ENCODE peak calls at places on chromosomes 11 and 22, in six cellular contexts. B is Peyer's patch; G is Calu3; W is GM20000; L is HL-60; P is CD4-positive, alpha-beta T cell. M is an unnamed sample.

GRCh38 chr11:4936745-4937144 is 10.7 kb downstream of the OR51A4 start:
- DNase-seq in L (no peak), B (no peak), P (no peak), W (no peak), G (no peak), M (no peak)

GRCh38 chr11:31240340-31240904 is 129.1 kb downstream of the DCDC1 start:
- DNase-seq in W (no peak), B (no peak), L (peak; percentile 32), P (no peak), G (peak; percentile 37), M (no peak)

GRCh38 chr22:47328550-47329243 is 566.2 kb downstream of the TBC1D22A start:
- DNase-seq in P (no peak), W (no peak), B (no peak), G (peak; percentile 82), L (no peak), M (no peak)

GRCh38 chr11:86696004-86696403 is 23.6 kb upstream of the ME3 start:
- DNase-seq in G (no peak), P (no peak), W (no peak), L (no peak), B (no peak), M (no peak)

GRCh38 chr11:122626266-122626665 is 29.3 kb upstream of the UBASH3B start:
- DNase-seq in G (no peak), B (no peak), L (no peak), P (no peak), W (no peak), M (no peak)

GRCh38 chr11:7449196-7449840 is 36.0 kb upstream of the OLFML1 start:
- DNase-seq in P (no peak), B (no peak), W (no peak), L (peak; percentile 26), G (no peak), M (no peak)

GRCh38 chr22:27980424-27981148 is 61.5 kb upstream of the PITPNB start:
- DNase-seq in L (no peak), B (peak; percentile 9), G (no peak), P (no peak), W (peak; percentile 12), M (no peak)

GRCh38 chr22:38864361-38865191 is 7.4 kb downstream of the CBX6 start:
- DNase-seq in P (no peak), G (no peak), W (no peak), B (no peak), L (no peak), M (no peak)

GRCh38 chr22:44263547-44263946 is 49.2 kb downstream of the SHISAL1 start:
- DNase-seq in B (no peak), G (no peak), P (no peak), L (no peak), W (no peak), M (no peak)

GRCh38 chr22:19903031-19903430 is 38.5 kb upstream of the COMT start:
- DNase-seq in P (no peak), L (no peak), G (no peak), B (no peak), W (no peak), M (no peak)

GRCh38 chr22:48105254-48105653 is 1342.8 kb downstream of the TBC1D22A start:
- DNase-seq in G (no peak), W (no peak), L (no peak), B (no peak), P (no peak), M (no peak)

GRCh38 chr22:39908737-39909136 is 7.9 kb downstream of the GRAP2 start:
- DNase-seq in L (no peak), B (no peak), W (no peak), G (no peak), P (peak; percentile 38), M (no peak)

GRCh38 chr22:16824718-16825687 is at the start of gene XKR3:
- DNase-seq in L (peak; percentile 74), G (no peak), W (peak; percentile 27), P (no peak), B (no peak), M (no peak)

GRCh38 chr11:39745401-39745800 is 1714.1 kb downstream of the LRRC4C start:
- DNase-seq in P (no peak), W (no peak), B (no peak), G (no peak), L (no peak), M (no peak)

GRCh38 chr22:23089010-23089409 is 18.7 kb downstream of the GNAZ start:
- DNase-seq in L (no peak), W (no peak), G (no peak), B (no peak), P (no peak), M (no peak)

GRCh38 chr22:34914871-34915270 is 151.1 kb upstream of the ISX start:
- DNase-seq in G (no peak), W (no peak), B (no peak), L (no peak), P (no peak), M (no peak)

GRCh38 chr22:40586781-40587180 is 49.7 kb downstream of the MRTFA start:
- DNase-seq in G (no peak), W (no peak), B (no peak), P (no peak), L (no peak), M (no peak)

GRCh38 chr11:62805991-62806441 is 776 bp upstream of the NXF1 start:
- DNase-seq in L (peak; percentile 21), W (peak; percentile 28), G (no peak), B (no peak), P (peak; percentile 13), M (no peak)

GRCh38 chr11:129295746-129296145 is 79.9 kb upstream of the BARX2 start:
- DNase-seq in P (no peak), L (no peak), G (no peak), W (no peak), B (no peak), M (no peak)

GRCh38 chr11:8719260-8720190 is 36.9 kb downstream of the RPL27A start:
- DNase-seq in G (peak; percentile 48), B (no peak), P (no peak), L (no peak), W (no peak), M (no peak)

GRCh38 chr11:2271327-2272240 is 1.2 kb upstream of the ASCL2 start:
- DNase-seq in B (peak; percentile 9), G (no peak), W (no peak), P (no peak), L (no peak), M (no peak)

GRCh38 chr11:92643827-92644226 is 325.6 kb upstream of the MTNR1B start:
- DNase-seq in B (no peak), W (no peak), L (no peak), G (no peak), P (no peak), M (no peak)

GRCh38 chr22:37843746-37844089 is 416 bp downstream of the ANKRD54 start:
- DNase-seq in W (peak; percentile 73), G (peak; percentile 61), P (peak; percentile 46), L (peak; percentile 48), B (peak; percentile 35), M (peak; percentile 68)

GRCh38 chr11:107651672-107652071 is 60.2 kb downstream of the SLN start:
- DNase-seq in L (no peak), B (no peak), P (no peak), W (no peak), G (no peak), M (no peak)

GRCh38 chr22:20464096-20464614 is 26.5 kb upstream of the SCARF2 start:
- DNase-seq in B (peak; percentile 61), L (no peak), P (peak; percentile 58), G (no peak), W (no peak), M (peak; percentile 52)

GRCh38 chr11:132898021-132898420 is 634.3 kb downstream of the OPCML start:
- DNase-seq in P (no peak), W (no peak), B (no peak), L (no peak), G (no peak), M (no peak)

GRCh38 chr11:129965248-129965647 is 37.4 kb downstream of the PRDM10 start:
- DNase-seq in B (no peak), G (no peak), W (no peak), L (no peak), P (no peak), M (no peak)

GRCh38 chr11:12235549-12235944 is 125.2 kb downstream of the MICAL2 start:
- DNase-seq in L (no peak), P (no peak), W (peak; percentile 30), B (no peak), G (no peak), M (no peak)
- TF ChIP-seq CTCF in L (no peak), P (no peak), W (no peak), B (no peak), G (no peak), M (no peak)

GRCh38 chr11:66017354-66017753 is 5.5 kb downstream of the CST6 start:
- DNase-seq in B (no peak), G (no peak), W (peak; percentile 13), P (no peak), L (no peak), M (no peak)

GRCh38 chr11:66022401-66023185 is 3.7 kb downstream of the CATSPER1 start:
- DNase-seq in B (peak; percentile 67), G (peak; percentile 84), W (peak; percentile 91), L (peak; percentile 58), P (peak; percentile 72), M (peak; percentile 92)

GRCh38 chr11:66020618-66021357 is 5.5 kb downstream of the CATSPER1 start:
- DNase-seq in B (no peak), L (peak; percentile 67), G (peak; percentile 82), W (no peak), P (no peak), M (no peak)

GRCh38 chr11:66016793-66017177 is 5.0 kb downstream of the CST6 start:
- DNase-seq in W (no peak), B (no peak), G (no peak), L (no peak), P (no peak), M (no peak)

DNA sequence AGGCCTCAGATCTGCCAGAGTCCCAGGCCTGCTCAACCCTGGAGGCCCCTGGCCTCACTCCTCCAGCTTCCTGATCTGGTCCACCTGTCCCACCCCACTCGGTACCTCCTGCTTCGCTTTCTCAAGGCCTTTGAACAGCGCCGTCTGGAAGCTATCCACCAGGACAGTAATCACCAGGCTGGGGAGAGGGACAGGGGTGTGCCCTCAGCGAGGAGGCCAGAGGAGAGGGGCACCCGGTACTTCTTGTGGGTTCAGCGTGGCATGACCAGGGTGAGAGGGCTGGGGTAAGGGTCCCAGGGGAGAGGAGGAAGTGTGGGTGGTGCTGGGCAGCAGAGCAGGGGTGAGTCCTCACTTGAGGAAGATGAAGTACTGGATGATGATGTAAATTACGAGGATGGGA is 6.1 kb downstream of the CATSPER1 start:
- DNase-seq in L (no peak), B (no peak), W (no peak), G (no peak), P (no peak), M (no peak)
- TF ChIP-seq CTCF in L (no peak), B (no peak), W (no peak), G (no peak), P (no peak), M (no peak)

DNA sequence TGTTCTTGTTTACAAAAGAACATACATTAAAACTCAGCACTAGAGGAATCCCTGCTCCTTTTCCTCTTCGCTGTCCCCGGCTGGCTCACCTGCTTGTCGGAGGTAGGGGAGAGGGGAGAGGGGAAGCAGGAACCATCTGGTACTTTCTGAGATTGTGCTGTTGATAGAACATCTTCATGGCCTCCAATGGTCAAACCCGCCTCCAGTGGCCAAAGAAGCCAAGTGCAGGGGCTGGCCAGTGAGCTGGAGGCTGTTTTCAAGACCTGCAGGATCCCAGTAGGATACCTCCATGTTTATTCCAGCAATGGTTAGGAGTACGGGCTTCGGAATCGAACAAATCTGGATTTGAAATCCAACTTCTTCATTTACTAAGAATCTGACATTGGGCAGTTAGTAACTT is 92.6 kb downstream of the PKNOX2 start:
- DNase-seq in W (no peak), B (no peak), G (no peak), P (no peak), L (no peak), M (no peak)
- TF ChIP-seq CTCF in W (no peak), B (no peak), G (no peak), P (no peak), L (no peak), M (no peak)

GRCh38 chr11:76665172-76665571 is 5.4 kb downstream of the LRRC32 start:
- DNase-seq in L (no peak), P (no peak), B (no peak), W (no peak), G (no peak), M (no peak)
- TF ChIP-seq CTCF in L (no peak), P (no peak), B (no peak), W (no peak), G (no peak), M (no peak)